ENCODE peak calls at places on chromosomes 12 and 14, in six cellular contexts. M is left ventricle myocardium superior, F is GM06990, T is tibial artery, X is GM03348, Y is putamen. S is an unnamed sample.

GRCh38 chr12:124406043-124406442 is 111.2 kb downstream of the RFLNA start:
- DNase-seq in M (no peak), F (no peak), T (no peak), X (no peak), Y (no peak), S (no peak)

GRCh38 chr12:88896958-88897357 is 316.7 kb upstream of the KITLG start:
- DNase-seq in M (no peak), F (no peak), T (no peak), X (no peak), Y (no peak), S (no peak)

GRCh38 chr12:114408881-114409795 is 3.2 kb upstream of the TBX5 start:
- DNase-seq in M (peak), F (no peak), T (no peak), X (peak), Y (no peak), S (peak)

GRCh38 chr14:21734457-21735074 is 60.9 kb upstream of the OR4E1 start:
- DNase-seq in M (no peak), F (no peak), T (no peak), X (peak), Y (peak), S (no peak)

GRCh38 chr12:5718680-5719079 is 226.4 kb downstream of the ANO2 start:
- DNase-seq in M (peak), F (no peak), T (no peak), X (no peak), Y (no peak), S (no peak)

GRCh38 chr12:8508224-8508623 is 5.1 kb upstream of the CLEC4D start:
- DNase-seq in M (no peak), F (no peak), T (no peak), X (no peak), Y (no peak), S (no peak)

GRCh38 chr12:21819236-21819635 is 44.7 kb upstream of the KCNJ8 start:
- DNase-seq in M (no peak), F (no peak), T (no peak), X (peak), Y (no peak), S (no peak)

GRCh38 chr12:1250641-1251040 is 259.6 kb downstream of the ERC1 start:
- DNase-seq in M (no peak), F (no peak), T (no peak), X (no peak), Y (no peak), S (no peak)

GRCh38 chr12:58988643-58989042 is 68.3 kb upstream of the LRIG3 start:
- DNase-seq in M (no peak), F (no peak), T (no peak), X (no peak), Y (no peak), S (no peak)

GRCh38 chr14:75176142-75176820 is at the start of gene TMED10:
- DNase-seq in M (peak), F (peak), T (peak), X (peak), Y (peak), S (peak)

GRCh38 chr14:92959189-92959531 is 36.2 kb downstream of the CHGA start:
- DNase-seq in M (peak), F (no peak), T (no peak), X (no peak), Y (peak), S (no peak)

GRCh38 chr12:52834727-52835001 is 553 bp upstream of the KRT79 start:
- DNase-seq in M (no peak), F (no peak), T (no peak), X (no peak), Y (no peak), S (no peak)

GRCh38 chr14:100539319-100539645 is 47.9 kb downstream of the BEGAIN start:
- DNase-seq in M (no peak), F (no peak), T (no peak), X (no peak), Y (no peak), S (peak)

GRCh38 chr14:64387232-64387737 is 868 bp upstream of the MTHFD1 start:
- DNase-seq in M (no peak), F (no peak), T (no peak), X (peak), Y (no peak), S (no peak)

GRCh38 chr12:122265433-122265832 is 861 bp downstream of the VPS33A start:
- DNase-seq in M (no peak), F (no peak), T (no peak), X (no peak), Y (no peak), S (no peak)

GRCh38 chr12:18414671-18415070 is 153.4 kb downstream of the PIK3C2G start:
- DNase-seq in M (no peak), F (no peak), T (no peak), X (no peak), Y (no peak), S (no peak)

GRCh38 chr14:34324363-34324795 is 137.7 kb downstream of the SPTSSA start:
- DNase-seq in M (no peak), F (no peak), T (no peak), X (peak), Y (peak), S (no peak)

GRCh38 chr14:87632796-87633195 is 360.2 kb downstream of the GALC start:
- DNase-seq in M (no peak), F (no peak), T (no peak), X (no peak), Y (no peak), S (no peak)

GRCh38 chr12:62426095-62426488 is 40.5 kb upstream of the MON2 start:
- DNase-seq in M (no peak), F (no peak), T (no peak), X (no peak), Y (no peak), S (no peak)

GRCh38 chr12:112781767-112782166 is 9.8 kb upstream of the RPH3A start:
- DNase-seq in M (no peak), F (no peak), T (no peak), X (no peak), Y (no peak), S (no peak)

GRCh38 chr14:79091381-79091963 is 921.3 kb downstream of the NRXN3 start:
- DNase-seq in M (no peak), F (no peak), T (no peak), X (no peak), Y (no peak), S (no peak)

GRCh38 chr14:98907271-98907670 is 364.7 kb downstream of the BCL11B start:
- DNase-seq in M (no peak), F (no peak), T (no peak), X (no peak), Y (no peak), S (no peak)

GRCh38 chr12:42266579-42267230 is 28.7 kb upstream of the YAF2 start:
- DNase-seq in M (no peak), F (no peak), T (no peak), X (no peak), Y (no peak), S (no peak)

GRCh38 chr12:57765003-57765697 is 1.7 kb downstream of the CYP27B1 start:
- DNase-seq in M (peak), F (peak), T (peak), X (peak), Y (no peak), S (peak)

GRCh38 chr12:80264386-80264785 is 165.0 kb downstream of the OTOGL start:
- DNase-seq in M (no peak), F (no peak), T (no peak), X (no peak), Y (no peak), S (no peak)

GRCh38 chr14:68172664-68173063 is 353.1 kb downstream of the RAD51B start:
- DNase-seq in M (no peak), F (no peak), T (no peak), X (no peak), Y (no peak), S (no peak)

GRCh38 chr12:114698566-114699163 is 14.7 kb upstream of the TBX3 start:
- DNase-seq in M (no peak), F (no peak), T (no peak), X (no peak), Y (no peak), S (no peak)